ENCODE peak calls at places on chromosome 1, in four cellular contexts. H, G, U and V are unnamed samples. For H3K4me1, the result is how much of the 10 kb centered on the place peaks cover.

GRCh38 chr1:234722267-234722704 is 112.3 kb upstream of the IRF2BP2 start:
- DNase-seq in U (no peak), H (no peak), G (no peak), V (no peak)

GRCh38 chr1:169550294-169550693 is 36.0 kb downstream of the F5 start:
- DNase-seq in G (no peak), U (peak), H (no peak), V (no peak)

GRCh38 chr1:86925742-86926141 is 11.3 kb downstream of the HS2ST1 start:
- DNase-seq in H (no peak), U (no peak), G (no peak), V (no peak)

GRCh38 chr1:29415156-29415830 is 179.0 kb downstream of the PTPRU start:
- DNase-seq in G (no peak), H (no peak), U (no peak), V (no peak)

GRCh38 chr1:113929750-113930498 is 800 bp downstream of the HIPK1 start:
- DNase-seq in U (peak), H (peak), G (peak), V (peak)

GRCh38 chr1:37478451-37478871 is 4.1 kb downstream of the ZC3H12A start:
- DNase-seq in H (no peak), G (peak), U (no peak), V (no peak)

GRCh38 chr1:204296431-204296988 is 63.2 kb downstream of the PLEKHA6 start:
- DNase-seq in U (no peak), H (no peak), G (no peak), V (no peak)

GRCh38 chr1:118861216-118861615 is 126.9 kb downstream of the TBX15 start:
- DNase-seq in U (no peak), H (no peak), G (no peak), V (no peak)

GRCh38 chr1:153774036-153774435 is 1.2 kb upstream of the SLC27A3 start:
- DNase-seq in H (no peak), G (no peak), U (no peak), V (no peak)

GRCh38 chr1:29648798-29649374 is 412.6 kb downstream of the PTPRU start:
- DNase-seq in U (no peak), H (no peak), G (peak), V (no peak)

GRCh38 chr1:914891-915280 is 8.8 kb upstream of the SAMD11 start:
- DNase-seq in U (no peak), H (no peak), G (no peak), V (no peak)

GRCh38 chr1:194889310-194889709 is 1702.9 kb upstream of the B3GALT2 start:
- DNase-seq in U (peak), H (peak), G (no peak), V (no peak)

GRCh38 chr1:242055921-242056320 is 57.0 kb upstream of the MAP1LC3C start:
- DNase-seq in G (no peak), H (no peak), U (no peak), V (no peak)

GRCh38 chr1:58883037-58883887 is 99.4 kb upstream of the JUN start:
- DNase-seq in G (peak), H (peak), U (peak), V (peak)

GRCh38 chr1:164654200-164654599 is 95.2 kb downstream of the PBX1 start:
- DNase-seq in H (no peak), G (no peak), U (no peak), V (no peak)

GRCh38 chr1:41322101-41322661 is 39.1 kb upstream of the FOXO6 start:
- DNase-seq in H (no peak), U (no peak), G (no peak), V (no peak)

GRCh38 chr1:24929876-24930702 is at the start of gene RUNX3:
- DNase-seq in U (peak), G (peak), H (peak), V (peak)

GRCh38 chr1:24931481-24932221 is 1.6 kb upstream of the RUNX3 start:
- DNase-seq in G (no peak), H (no peak), U (no peak), V (no peak)

GRCh38 chr1:24932284-24932683 is 2.2 kb upstream of the RUNX3 start:
- DNase-seq in H (no peak), U (peak), G (no peak), V (peak)

GRCh38 chr1:24929091-24929875 is 793 bp downstream of the RUNX3 start:
- DNase-seq in G (no peak), H (no peak), U (peak), V (no peak)

GRCh38 chr1:24930703-24931480 is 816 bp upstream of the RUNX3 start:
- DNase-seq in U (peak), G (no peak), H (no peak), V (peak)
- H3K4me1 ChIP-seq in U (under half), G (under half), H (under half), V (under half)

DNA sequence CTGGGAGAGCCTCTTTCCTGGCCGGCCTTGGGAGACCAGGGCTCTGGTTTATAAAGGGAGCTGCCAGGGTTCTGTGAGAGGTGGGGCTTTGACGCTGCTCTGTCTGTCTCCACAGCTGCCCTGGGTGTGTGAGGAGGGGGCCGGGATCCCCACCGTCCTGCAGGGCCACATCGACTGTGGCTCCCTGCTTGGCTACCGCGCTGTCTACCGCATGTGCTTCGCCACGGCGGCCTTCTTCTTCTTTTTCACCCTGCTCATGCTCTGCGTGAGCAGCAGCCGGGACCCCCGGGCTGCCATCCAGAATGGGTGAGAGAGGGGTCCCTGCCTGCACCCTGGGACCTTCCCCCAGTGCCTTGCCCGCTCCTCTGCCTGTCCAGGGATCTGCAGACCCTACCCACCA is 11.6 kb downstream of the SERINC2 start:
- DNase-seq in G (no peak), U (no peak), H (no peak), V (no peak)
- H3K4me1 ChIP-seq in G (under half), U (under half), H (under half), V (under half)

DNA sequence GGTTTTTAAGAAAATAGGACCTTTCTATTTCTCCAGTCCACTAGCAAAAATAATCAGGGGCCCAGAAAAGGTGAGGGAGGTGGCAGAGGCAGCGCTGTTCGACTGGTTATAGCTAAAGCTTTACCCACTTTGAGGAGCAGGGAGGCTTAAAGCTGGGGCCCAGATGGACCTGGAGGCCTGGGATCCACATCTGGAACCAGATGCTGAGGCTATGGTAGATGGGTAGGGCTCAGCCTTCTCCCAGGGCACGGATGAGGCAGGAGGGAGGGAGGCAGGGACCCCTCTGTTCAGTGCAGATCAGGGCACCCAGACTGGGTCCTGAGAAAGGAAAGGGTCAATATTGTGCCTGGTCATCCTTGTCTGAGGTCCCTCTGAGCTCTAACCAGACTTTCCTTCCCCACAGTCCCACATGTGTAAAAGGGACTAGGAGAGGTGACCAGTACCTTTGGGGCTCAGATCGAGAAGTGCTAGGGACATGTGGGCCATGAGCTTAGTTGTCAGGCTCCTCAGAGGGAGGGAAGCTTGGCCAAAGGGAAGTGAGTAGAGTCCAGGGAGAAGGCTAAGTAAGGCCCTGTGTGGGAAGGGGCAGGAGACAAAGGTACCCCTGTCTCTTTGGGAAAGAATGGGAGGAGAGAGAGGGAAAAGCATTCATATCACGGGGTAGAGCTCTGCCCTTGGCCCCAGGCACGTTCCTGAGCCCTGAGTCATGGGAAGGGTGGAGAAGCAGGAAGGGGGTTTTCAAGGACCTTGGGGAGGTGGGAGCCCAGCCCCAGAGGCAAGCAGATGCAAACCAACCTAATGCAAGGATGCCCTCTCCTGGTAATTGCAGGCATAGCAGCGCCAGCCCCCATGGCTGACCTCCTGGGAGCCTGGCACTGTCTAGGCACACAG is 15.4 kb downstream of the LMNA start:
- DNase-seq in G (peak), U (peak), H (peak), V (peak)
- H3K4me1 ChIP-seq in G (half or more), U (under half), H (half or more), V (half or more)

DNA sequence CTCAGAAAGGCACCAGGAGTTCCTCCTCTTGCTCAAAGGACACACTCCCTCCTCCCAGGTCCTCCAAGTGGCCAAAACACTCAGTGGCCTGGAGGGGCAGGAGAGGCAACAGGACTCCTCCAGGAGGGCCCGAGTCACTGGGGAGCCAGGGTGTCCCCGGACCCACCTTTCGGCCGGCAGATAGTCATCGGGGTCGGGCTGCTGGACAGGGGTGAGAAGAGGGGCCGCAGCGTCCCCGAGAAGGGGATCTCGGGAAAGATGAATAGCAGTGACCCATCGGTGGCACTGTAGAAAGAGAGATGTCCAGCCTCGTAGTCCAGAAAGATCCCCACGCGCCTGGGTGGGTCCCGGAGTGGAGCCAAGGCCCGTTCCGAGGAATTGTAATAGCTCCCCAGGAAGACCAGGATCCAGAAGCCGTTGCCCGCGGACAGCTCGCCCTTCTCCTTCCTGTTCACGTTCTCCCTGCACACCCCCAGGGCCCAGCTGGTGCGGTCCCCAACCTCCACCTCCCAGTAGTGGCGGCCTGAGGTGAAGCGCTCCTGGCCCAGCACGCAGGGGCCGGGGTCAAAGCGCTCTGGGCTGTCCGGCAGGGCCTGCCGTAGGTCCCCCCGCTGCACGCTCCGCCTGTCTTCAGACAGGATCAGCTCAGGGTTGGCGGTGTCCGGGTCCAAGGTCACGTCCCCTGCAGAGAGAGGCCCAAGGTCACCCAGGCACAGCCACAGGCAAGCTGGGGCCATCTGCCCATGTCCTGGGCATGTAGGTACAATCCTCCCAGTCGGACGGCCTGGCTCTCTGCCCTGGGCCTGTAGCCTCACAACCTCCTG is 11.9 kb downstream of the TRIM11 start:
- DNase-seq in U (no peak), H (peak), G (peak), V (peak)
- H3K4me1 ChIP-seq in U (under half), H (under half), G (under half), V (under half)

GRCh38 chr1:27555700-27556424 is 48.1 kb downstream of the AHDC1 start:
- DNase-seq in H (peak), U (no peak), G (no peak), V (no peak)

GRCh38 chr1:27559466-27560030 is 44.4 kb downstream of the AHDC1 start:
- DNase-seq in H (no peak), U (no peak), G (no peak), V (no peak)

GRCh38 chr1:27556435-27556780 is 47.5 kb downstream of the AHDC1 start:
- DNase-seq in H (no peak), U (no peak), G (no peak), V (no peak)

GRCh38 chr1:27556781-27557595 is 47.0 kb downstream of the AHDC1 start:
- DNase-seq in U (peak), H (peak), G (peak), V (peak)

DNA sequence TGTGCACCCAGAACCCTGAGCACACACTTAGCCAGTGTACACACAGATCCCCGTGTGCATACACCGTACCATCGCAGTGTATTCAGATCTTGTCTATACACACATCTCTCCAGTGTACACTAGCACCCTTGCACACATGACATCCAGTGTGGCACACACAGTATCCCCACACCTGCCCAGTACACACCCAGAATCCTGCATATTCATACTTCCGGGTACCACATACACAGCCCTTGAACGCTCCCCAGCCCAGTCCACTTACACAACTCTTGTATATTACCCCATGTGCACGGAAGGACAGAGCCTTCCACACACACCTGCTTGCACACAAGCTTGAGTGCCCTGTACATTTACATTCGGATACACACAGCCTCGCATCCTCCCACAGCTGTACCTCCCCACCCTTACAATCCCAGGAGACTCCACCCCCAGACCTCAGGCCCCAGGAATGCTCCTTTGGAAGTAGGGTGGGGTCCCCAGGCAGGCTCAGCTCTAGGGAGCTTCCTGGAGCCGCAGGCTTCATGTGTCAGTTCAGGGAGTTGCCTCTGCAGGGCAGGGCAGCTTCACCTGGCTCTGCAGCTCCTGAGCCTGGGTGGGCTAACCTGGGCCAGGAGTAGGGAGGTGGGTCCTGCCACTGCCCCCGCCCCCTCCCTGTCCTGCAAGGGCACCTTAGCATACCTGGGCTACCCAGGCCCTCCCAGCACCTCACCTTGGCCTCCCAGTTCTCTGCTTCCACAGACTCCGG is 46.2 kb downstream of the AHDC1 start:
- DNase-seq in U (no peak), G (no peak), H (no peak), V (no peak)
- H3K4me1 ChIP-seq in U (under half), G (half or more), H (half or more), V (half or more)

DNA sequence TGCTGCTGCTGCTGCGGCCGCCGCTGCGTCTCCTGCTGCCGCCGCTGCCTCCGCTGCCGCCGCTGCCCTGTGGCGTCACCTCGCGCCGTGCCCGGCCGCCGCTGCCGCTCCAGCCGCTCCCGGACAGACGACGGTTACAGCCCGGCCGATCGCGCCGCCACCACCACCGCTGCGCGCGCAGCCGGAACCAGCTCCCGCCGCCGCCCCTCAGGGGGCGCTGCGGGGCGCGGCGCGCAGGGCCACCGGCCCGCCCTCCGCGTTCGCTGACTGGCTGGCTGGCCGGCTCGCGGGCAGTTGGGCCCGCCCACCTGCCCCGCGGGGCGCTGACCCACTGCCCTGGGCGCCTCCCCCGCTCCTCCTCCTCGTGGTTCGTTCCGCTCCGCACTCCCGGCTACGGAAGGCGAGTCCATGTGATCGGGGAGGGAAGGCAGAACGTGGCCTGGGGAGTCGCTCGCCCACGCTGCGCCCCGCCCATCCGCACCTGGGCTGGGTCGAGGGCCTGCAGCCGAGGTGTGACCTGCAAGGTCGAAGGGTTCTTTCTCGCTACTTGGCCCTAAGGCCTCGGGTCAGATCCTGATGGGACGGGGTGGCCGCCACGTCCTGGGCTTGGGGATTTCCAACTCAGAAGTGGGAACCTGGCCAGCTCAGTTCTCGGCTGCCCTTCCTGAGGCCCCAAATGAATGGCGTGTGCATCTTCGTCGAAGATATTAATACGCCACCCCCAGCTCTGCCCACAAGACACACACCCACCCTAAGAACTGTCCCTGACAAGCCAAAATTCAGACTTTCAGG is at the start of gene PTP4A2:
- DNase-seq in G (peak), H (peak), U (peak), V (peak)
- H3K4me1 ChIP-seq in G (under half), H (under half), U (under half), V (half or more)

DNA sequence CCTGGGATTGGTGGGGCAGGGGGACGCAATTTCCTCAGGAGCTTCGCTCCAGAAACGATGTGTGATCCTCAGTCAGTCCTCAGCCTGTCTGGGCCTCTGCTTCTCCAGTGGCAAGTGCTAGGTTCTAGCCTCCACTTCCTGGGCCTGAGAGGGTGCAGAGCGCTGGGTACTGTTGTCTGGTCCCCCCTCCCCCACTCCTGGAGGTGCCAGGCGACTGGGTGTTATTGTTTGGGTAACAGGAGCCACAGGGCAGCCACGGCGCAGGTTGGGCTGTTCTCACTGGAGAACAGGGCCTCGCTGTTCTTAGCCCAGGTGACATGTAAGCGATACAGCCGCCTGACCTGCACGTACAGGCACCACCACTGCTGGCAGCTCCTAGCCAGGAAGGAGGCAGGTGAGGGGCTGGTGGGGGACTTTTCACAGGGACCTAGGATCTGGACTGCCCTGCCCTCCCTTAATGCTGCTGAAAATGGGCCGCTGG is 2.1 kb downstream of the RPS6KA1 start:
- DNase-seq in U (no peak), H (no peak), G (no peak), V (peak)
- H3K4me1 ChIP-seq in U (under half), H (under half), G (under half), V (half or more)